ENCODE peak calls at places on chromosomes 16 and 17, in six cellular contexts. One of them, this sample, is unnamed.

GRCh38 chr17:61285483-61286320 is 113.9 kb upstream of the TBX2 start:
- DNase-seq in AG04449: peak
- DNase-seq in A549: no peak
- DNase-seq in osteocyte: no peak
- DNase-seq in fibroblast of lung: peak
- DNase-seq in GM10248: no peak
- DNase-seq in this sample: no peak

GRCh38 chr17:31803494-31804213 is 55.4 kb downstream of the COPRS start:
- DNase-seq in AG04449: no peak
- DNase-seq in A549: peak
- DNase-seq in osteocyte: no peak
- DNase-seq in fibroblast of lung: no peak
- DNase-seq in GM10248: no peak
- DNase-seq in this sample: no peak

GRCh38 chr17:10292057-10292931 is 80.5 kb downstream of the MYH13 start:
- DNase-seq in AG04449: no peak
- DNase-seq in A549: no peak
- DNase-seq in osteocyte: no peak
- DNase-seq in fibroblast of lung: peak
- DNase-seq in GM10248: peak
- DNase-seq in this sample: no peak

GRCh38 chr17:31158741-31159377 is 64.1 kb downstream of the NF1 start:
- DNase-seq in AG04449: no peak
- DNase-seq in A549: no peak
- DNase-seq in osteocyte: no peak
- DNase-seq in fibroblast of lung: peak
- DNase-seq in GM10248: peak
- DNase-seq in this sample: no peak

GRCh38 chr16:15704545-15704987 is 54.5 kb downstream of the NDE1 start:
- DNase-seq in AG04449: no peak
- DNase-seq in A549: peak
- DNase-seq in osteocyte: no peak
- DNase-seq in fibroblast of lung: peak
- DNase-seq in GM10248: peak
- DNase-seq in this sample: peak

GRCh38 chr16:11348737-11349598 is 3.7 kb downstream of the RMI2 start:
- DNase-seq in AG04449: no peak
- DNase-seq in A549: no peak
- DNase-seq in osteocyte: no peak
- DNase-seq in fibroblast of lung: no peak
- DNase-seq in GM10248: no peak
- DNase-seq in this sample: no peak

GRCh38 chr16:13919330-13919682 is 648 bp upstream of the ERCC4 start:
- DNase-seq in AG04449: no peak
- DNase-seq in A549: no peak
- DNase-seq in osteocyte: no peak
- DNase-seq in fibroblast of lung: peak
- DNase-seq in GM10248: peak
- DNase-seq in this sample: no peak

GRCh38 chr16:84732674-84733352 is 33.0 kb downstream of the USP10 start:
- DNase-seq in AG04449: no peak
- DNase-seq in A549: peak
- DNase-seq in osteocyte: no peak
- DNase-seq in fibroblast of lung: no peak
- DNase-seq in GM10248: no peak
- DNase-seq in this sample: no peak

GRCh38 chr16:10938321-10938720 is 3.9 kb downstream of the DEXI start:
- DNase-seq in AG04449: no peak
- DNase-seq in A549: no peak
- DNase-seq in osteocyte: no peak
- DNase-seq in fibroblast of lung: no peak
- DNase-seq in GM10248: no peak
- DNase-seq in this sample: no peak

GRCh38 chr17:27848941-27849340 is 44.2 kb downstream of the LYRM9 start:
- DNase-seq in AG04449: no peak
- DNase-seq in A549: no peak
- DNase-seq in osteocyte: no peak
- DNase-seq in fibroblast of lung: no peak
- DNase-seq in GM10248: no peak
- DNase-seq in this sample: no peak

GRCh38 chr17:40122466-40122943 is 734 bp downstream of the MSL1 start:
- DNase-seq in AG04449: no peak
- DNase-seq in A549: peak
- DNase-seq in osteocyte: peak
- DNase-seq in fibroblast of lung: peak
- DNase-seq in GM10248: peak
- DNase-seq in this sample: no peak

GRCh38 chr17:82849076-82849945 is 9.5 kb upstream of the ZNF750 start:
- DNase-seq in AG04449: no peak
- DNase-seq in A549: no peak
- DNase-seq in osteocyte: no peak
- DNase-seq in fibroblast of lung: no peak
- DNase-seq in GM10248: no peak
- DNase-seq in this sample: no peak

GRCh38 chr16:81277681-81278080 is 37.1 kb upstream of the GAN start:
- DNase-seq in AG04449: no peak
- DNase-seq in A549: no peak
- DNase-seq in osteocyte: no peak
- DNase-seq in fibroblast of lung: no peak
- DNase-seq in GM10248: no peak
- DNase-seq in this sample: no peak

GRCh38 chr16:53852678-53853077 is 148.7 kb downstream of the FTO start:
- DNase-seq in AG04449: no peak
- DNase-seq in A549: no peak
- DNase-seq in osteocyte: no peak
- DNase-seq in fibroblast of lung: no peak
- DNase-seq in GM10248: no peak
- DNase-seq in this sample: no peak

GRCh38 chr17:7204828-7205461 is 14.7 kb downstream of the DLG4 start:
- DNase-seq in AG04449: no peak
- DNase-seq in A549: peak
- DNase-seq in osteocyte: peak
- DNase-seq in fibroblast of lung: peak
- DNase-seq in GM10248: peak
- DNase-seq in this sample: peak

GRCh38 chr17:53896047-53896446 is 73.3 kb downstream of the KIF2B start:
- DNase-seq in AG04449: no peak
- DNase-seq in A549: no peak
- DNase-seq in osteocyte: no peak
- DNase-seq in fibroblast of lung: peak
- DNase-seq in GM10248: no peak
- DNase-seq in this sample: no peak

GRCh38 chr17:77451894-77452852 is 311.4 kb downstream of the SEC14L1 start:
- DNase-seq in AG04449: no peak
- DNase-seq in A549: no peak
- DNase-seq in osteocyte: no peak
- DNase-seq in fibroblast of lung: peak
- DNase-seq in GM10248: no peak
- DNase-seq in this sample: no peak

GRCh38 chr17:49035470-49036269 is 38.5 kb downstream of the IGF2BP1 start:
- DNase-seq in AG04449: no peak
- DNase-seq in A549: peak
- DNase-seq in osteocyte: no peak
- DNase-seq in fibroblast of lung: peak
- DNase-seq in GM10248: peak
- DNase-seq in this sample: no peak

GRCh38 chr17:73478768-73479424 is 165.3 kb downstream of the SDK2 start:
- DNase-seq in AG04449: no peak
- DNase-seq in A549: peak
- DNase-seq in osteocyte: no peak
- DNase-seq in fibroblast of lung: no peak
- DNase-seq in GM10248: no peak
- DNase-seq in this sample: no peak

GRCh38 chr16:55842369-55843104 is 9.6 kb upstream of the CES1 start:
- DNase-seq in AG04449: no peak
- DNase-seq in A549: peak
- DNase-seq in osteocyte: no peak
- DNase-seq in fibroblast of lung: peak
- DNase-seq in GM10248: peak
- DNase-seq in this sample: no peak

GRCh38 chr17:17269926-17270773 is 10.9 kb downstream of the COPS3 start:
- DNase-seq in AG04449: no peak
- DNase-seq in A549: peak
- DNase-seq in osteocyte: no peak
- DNase-seq in fibroblast of lung: no peak
- DNase-seq in GM10248: no peak
- DNase-seq in this sample: no peak

GRCh38 chr17:42706732-42707131 is 24.4 kb downstream of the CNTNAP1 start:
- DNase-seq in AG04449: no peak
- DNase-seq in A549: no peak
- DNase-seq in osteocyte: no peak
- DNase-seq in fibroblast of lung: no peak
- DNase-seq in GM10248: no peak
- DNase-seq in this sample: no peak

GRCh38 chr16:3364774-3365427 is 9.2 kb downstream of the OR2C1 start:
- DNase-seq in AG04449: peak
- DNase-seq in A549: peak
- DNase-seq in osteocyte: no peak
- DNase-seq in fibroblast of lung: peak
- DNase-seq in GM10248: peak
- DNase-seq in this sample: peak

DNA sequence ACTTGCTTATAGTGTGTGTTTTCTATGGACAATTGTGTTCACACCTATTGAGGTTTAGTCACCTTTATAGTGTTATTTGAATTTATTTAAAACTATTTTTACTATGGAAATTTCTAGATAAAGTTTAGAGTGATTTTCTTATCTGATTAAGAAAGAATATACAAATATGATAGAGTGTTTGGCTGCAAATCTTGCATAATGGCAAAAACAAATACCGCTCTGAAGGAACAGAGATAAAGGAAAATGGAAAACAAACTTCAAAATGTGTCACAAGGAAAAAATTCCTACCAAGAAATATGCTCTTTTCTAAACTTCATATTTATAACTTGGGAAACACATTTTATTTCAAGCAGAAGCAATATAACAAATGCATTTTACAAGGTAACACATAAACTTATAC is 423.1 kb downstream of the TOX3 start:
- DNase-seq in AG04449: no peak
- DNase-seq in A549: no peak
- DNase-seq in osteocyte: no peak
- DNase-seq in fibroblast of lung: no peak
- DNase-seq in GM10248: no peak
- DNase-seq in this sample: no peak
- TF ChIP-seq CTCF in AG04449: no peak
- TF ChIP-seq CTCF in A549: no peak
- TF ChIP-seq CTCF in osteocyte: no peak
- TF ChIP-seq CTCF in fibroblast of lung: no peak
- TF ChIP-seq CTCF in GM10248: no peak
- TF ChIP-seq CTCF in this sample: no peak

GRCh38 chr17:63441654-63442053 is 4.5 kb downstream of the CYB561 start:
- DNase-seq in AG04449: no peak
- DNase-seq in A549: no peak
- DNase-seq in osteocyte: no peak
- DNase-seq in fibroblast of lung: no peak
- DNase-seq in GM10248: no peak
- DNase-seq in this sample: no peak

GRCh38 chr17:63440770-63441335 is 5.3 kb downstream of the CYB561 start:
- DNase-seq in AG04449: no peak
- DNase-seq in A549: no peak
- DNase-seq in osteocyte: no peak
- DNase-seq in fibroblast of lung: no peak
- DNase-seq in GM10248: no peak
- DNase-seq in this sample: no peak

GRCh38 chr17:63442074-63442473 is 4.0 kb downstream of the CYB561 start:
- DNase-seq in AG04449: no peak
- DNase-seq in A549: no peak
- DNase-seq in osteocyte: no peak
- DNase-seq in fibroblast of lung: no peak
- DNase-seq in GM10248: no peak
- DNase-seq in this sample: no peak

GRCh38 chr17:63443053-63443452 is 3.1 kb downstream of the CYB561 start:
- DNase-seq in AG04449: no peak
- DNase-seq in A549: no peak
- DNase-seq in osteocyte: no peak
- DNase-seq in fibroblast of lung: no peak
- DNase-seq in GM10248: no peak
- DNase-seq in this sample: no peak

GRCh38 chr17:63442549-63443035 is 3.5 kb downstream of the CYB561 start:
- DNase-seq in AG04449: no peak
- DNase-seq in A549: peak
- DNase-seq in osteocyte: no peak
- DNase-seq in fibroblast of lung: no peak
- DNase-seq in GM10248: peak
- DNase-seq in this sample: no peak
- TF ChIP-seq CTCF in AG04449: peak
- TF ChIP-seq CTCF in A549: peak
- TF ChIP-seq CTCF in osteocyte: no peak
- TF ChIP-seq CTCF in fibroblast of lung: no peak
- TF ChIP-seq CTCF in GM10248: peak
- TF ChIP-seq CTCF in this sample: peak

DNA sequence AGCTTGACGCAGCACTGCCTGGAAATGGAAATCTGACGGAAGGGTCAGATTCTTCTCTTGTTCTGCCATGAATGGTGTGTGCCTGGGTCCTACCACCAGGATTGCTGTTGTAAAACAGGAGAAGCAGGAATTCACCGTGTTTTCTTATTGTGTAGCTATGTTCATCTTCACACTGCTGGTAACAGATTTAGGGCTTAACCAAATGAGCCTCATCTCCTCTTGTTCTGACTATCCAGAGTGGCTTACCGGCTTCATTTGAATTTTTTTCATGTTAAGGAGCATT is 97.3 kb upstream of the CHMP6 start:
- DNase-seq in AG04449: no peak
- DNase-seq in A549: peak
- DNase-seq in osteocyte: no peak
- DNase-seq in fibroblast of lung: no peak
- DNase-seq in GM10248: no peak
- DNase-seq in this sample: no peak
- TF ChIP-seq CTCF in AG04449: no peak
- TF ChIP-seq CTCF in A549: no peak
- TF ChIP-seq CTCF in osteocyte: peak
- TF ChIP-seq CTCF in fibroblast of lung: peak
- TF ChIP-seq CTCF in GM10248: no peak
- TF ChIP-seq CTCF in this sample: peak

DNA sequence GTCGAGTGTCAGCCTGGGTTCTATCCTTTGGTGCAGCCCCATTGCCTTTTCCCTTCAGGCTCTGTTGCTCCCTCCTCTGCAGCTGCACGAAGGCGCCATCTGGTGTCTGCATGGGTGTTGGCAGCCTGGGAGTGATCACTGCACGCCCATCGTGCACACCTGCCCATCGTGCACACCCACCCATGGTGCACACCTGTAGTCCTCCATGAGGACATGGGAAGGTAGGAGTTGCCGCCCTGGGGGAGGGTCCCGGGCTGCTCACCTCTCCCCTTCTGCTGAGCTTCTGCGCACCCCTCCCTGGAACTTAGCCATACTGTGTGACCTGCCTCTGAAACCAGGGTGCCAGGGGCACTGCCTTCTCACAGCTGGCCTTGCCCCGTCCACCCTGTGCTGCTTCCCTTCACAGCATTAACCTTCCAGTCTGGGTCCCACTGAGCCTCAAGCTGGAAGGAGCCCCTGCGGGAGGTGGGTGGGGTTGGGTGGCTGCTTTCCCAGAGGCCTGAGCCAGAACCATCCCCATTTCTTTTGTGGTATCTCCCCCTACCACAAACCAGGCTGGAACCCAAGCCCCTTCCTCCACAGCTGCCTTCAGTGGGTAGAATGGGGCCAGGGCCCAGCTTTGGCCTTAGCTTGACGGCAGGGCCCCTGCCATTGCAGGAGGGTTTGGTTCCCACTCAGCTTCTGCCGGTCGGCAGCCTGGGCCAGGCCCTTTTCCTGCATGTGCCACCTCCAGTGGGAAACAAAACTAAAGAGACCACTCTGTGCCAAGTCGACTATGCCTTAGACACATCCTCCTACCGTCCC is 2.9 kb downstream of the CTRL start:
- DNase-seq in AG04449: no peak
- DNase-seq in A549: peak
- DNase-seq in osteocyte: no peak
- DNase-seq in fibroblast of lung: peak
- DNase-seq in GM10248: peak
- DNase-seq in this sample: peak
- TF ChIP-seq CTCF in AG04449: peak
- TF ChIP-seq CTCF in A549: peak
- TF ChIP-seq CTCF in osteocyte: peak
- TF ChIP-seq CTCF in fibroblast of lung: peak
- TF ChIP-seq CTCF in GM10248: peak
- TF ChIP-seq CTCF in this sample: peak